ENCODE peak calls at places on chromosomes 12 and 14, in ten cellular contexts. I is lung, F is tibial nerve, O is dorsolateral prefrontal cortex, M is Peyer's patch, B is suprapubic skin, S is A549, E is mesendoderm, X is brain microvascular endothelial cell, W is cardiac muscle cell. K is an unnamed sample.

GRCh38 chr12:92696240-92696639 is 6.5 kb upstream of the PLEKHG7 start:
- DNase-seq in X (no peak), F (peak), I (no peak), M (no peak), B (no peak), E (no peak), O (no peak), W (no peak), S (no peak), K (no peak)

GRCh38 chr14:91753501-91754128 is 21.7 kb upstream of the CATSPERB start:
- DNase-seq in E (peak), F (no peak), X (no peak), M (no peak), B (no peak), I (no peak), O (no peak), W (no peak), S (no peak), K (no peak)

GRCh38 chr12:77946541-77947021 is 115.9 kb downstream of the NAV3 start:
- DNase-seq in S (no peak), E (no peak), W (no peak), O (no peak), I (no peak), M (no peak), F (no peak), X (no peak), B (no peak), K (no peak)

GRCh38 chr12:22299294-22299912 is 35.1 kb downstream of the ST8SIA1 start:
- DNase-seq in M (no peak), E (no peak), W (no peak), I (no peak), O (no peak), F (no peak), X (no peak), S (no peak), B (no peak), K (no peak)

GRCh38 chr14:54579606-54580005 is 12.7 kb downstream of the SAMD4A start:
- DNase-seq in I (no peak), M (no peak), E (no peak), S (peak), F (no peak), O (no peak), B (no peak), W (no peak), X (peak), K (no peak)

GRCh38 chr12:33223956-33224355 is 215.7 kb downstream of the SYT10 start:
- DNase-seq in E (no peak), F (no peak), S (no peak), W (no peak), B (no peak), X (no peak), I (no peak), M (no peak), O (no peak), K (no peak)

GRCh38 chr12:124100572-124101178 is 127.7 kb downstream of the ZNF664 start:
- DNase-seq in X (no peak), F (no peak), B (no peak), M (no peak), S (no peak), E (no peak), O (no peak), I (no peak), W (no peak), K (no peak)

GRCh38 chr14:32078794-32079663 is 1.9 kb downstream of the ARHGAP5 start:
- DNase-seq in M (no peak), O (no peak), F (no peak), B (no peak), X (peak), W (peak), I (no peak), S (no peak), E (peak), K (no peak)

GRCh38 chr12:3336606-3337311 is 154.2 kb upstream of the PRMT8 start:
- DNase-seq in O (peak), W (no peak), E (no peak), I (no peak), B (peak), S (no peak), X (no peak), F (peak), M (no peak), K (no peak)

GRCh38 chr14:104035300-104035699 is 50.2 kb upstream of the ASPG start:
- DNase-seq in I (no peak), E (no peak), B (no peak), W (no peak), O (no peak), M (no peak), X (no peak), S (no peak), F (no peak), K (no peak)

GRCh38 chr12:94777936-94778335 is 127.6 kb upstream of the TMCC3 start:
- DNase-seq in M (no peak), I (no peak), W (no peak), O (no peak), B (no peak), X (no peak), F (no peak), S (no peak), E (no peak), K (no peak)

GRCh38 chr14:64760146-64760755 is 56.0 kb downstream of the PLEKHG3 start:
- DNase-seq in B (no peak), W (peak), E (peak), I (peak), O (peak), X (peak), M (peak), F (peak), S (peak), K (no peak)

GRCh38 chr14:22812744-22813143 is 2.5 kb downstream of the SLC7A7 start:
- DNase-seq in B (no peak), S (no peak), O (no peak), M (no peak), X (no peak), E (peak), F (no peak), I (no peak), W (no peak), K (no peak)
- H3K4me3 ChIP-seq in B (no peak), S (no peak), O (no peak), M (peak), X (no peak), E (no peak), F (no peak), I (no peak), W (no peak), K (no peak)

GRCh38 chr12:109153711-109154434 is 37.5 kb downstream of the ACACB start:
- DNase-seq in W (peak), S (peak), F (no peak), E (peak), B (no peak), O (no peak), I (no peak), X (no peak), M (no peak), K (no peak)
- H3K27ac ChIP-seq in W (peak), S (peak), F (peak), E (no peak), B (peak), O (peak), I (peak), X (no peak), M (peak), K (no peak)

DNA sequence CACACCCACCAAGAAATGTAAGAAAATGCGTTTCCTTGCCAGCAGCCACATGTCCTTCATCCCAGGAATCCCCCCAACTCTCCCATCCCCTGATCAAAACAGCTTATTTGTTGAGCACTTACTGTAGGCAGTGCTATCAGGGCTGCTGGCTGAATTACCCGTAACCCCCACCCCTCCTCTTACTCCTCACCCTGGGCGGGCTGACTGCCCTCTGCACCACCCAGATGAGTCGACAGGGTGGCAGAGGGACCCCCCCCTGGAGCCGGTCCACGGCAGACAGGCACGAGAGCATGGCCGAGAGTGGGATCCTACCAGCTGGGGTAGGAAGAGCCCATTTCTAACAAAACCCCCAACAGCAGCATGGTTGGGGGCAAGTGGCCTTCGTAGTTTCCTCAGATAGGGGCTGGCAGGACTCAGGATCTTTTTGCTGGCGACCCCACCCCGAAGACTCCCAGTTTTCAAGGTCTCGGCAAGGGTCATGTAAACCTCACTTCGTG is 1.1 kb upstream of the RHOF start:
- DNase-seq in X (no peak), F (no peak), W (no peak), B (peak), M (no peak), S (no peak), I (peak), O (no peak), E (no peak), K (no peak)
- H3K4me3 ChIP-seq in X (peak), F (peak), W (no peak), B (peak), M (peak), S (peak), I (no peak), O (peak), E (no peak), K (no peak)

DNA sequence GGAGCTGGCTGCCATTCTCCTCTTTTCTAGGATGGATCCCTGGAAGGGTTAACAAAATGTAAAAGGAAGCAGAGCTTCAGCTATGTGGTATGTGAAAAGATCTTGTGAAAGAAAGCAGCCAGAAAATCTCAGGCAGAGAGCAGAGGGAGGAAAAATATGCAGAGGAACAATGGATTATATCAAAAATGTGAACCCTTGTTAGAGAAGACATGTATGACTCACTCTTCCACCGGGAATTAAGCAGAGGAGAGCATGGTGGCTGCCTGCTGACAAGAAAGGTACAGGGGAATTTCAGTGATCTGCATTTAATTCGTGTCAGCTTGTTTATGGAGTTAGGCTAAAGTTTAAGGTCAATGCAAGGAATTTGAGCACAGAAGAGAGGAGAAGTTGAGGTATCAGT is 46.3 kb downstream of the KCNA1 start:
- DNase-seq in B (no peak), S (no peak), W (no peak), F (no peak), X (no peak), I (no peak), M (no peak), O (no peak), E (peak), K (no peak)
- H3K27ac ChIP-seq in B (no peak), S (no peak), W (no peak), F (no peak), X (no peak), I (no peak), M (no peak), O (no peak), E (no peak), K (no peak)